ENCODE peak calls at places on chromosome 16, in six cellular contexts. One of them, this sample, is unnamed.

GRCh38 chr16:56428087-56428486 is 2.7 kb upstream of the AMFR start:
- DNase-seq in AG10803: peak
- DNase-seq in A673: no peak
- DNase-seq in esophagus squamous epithelium: no peak
- DNase-seq in thoracic aorta: no peak
- DNase-seq in A549: no peak
- DNase-seq in this sample: no peak

GRCh38 chr16:3638916-3639644 is 15.4 kb upstream of the DNASE1 start:
- DNase-seq in AG10803: no peak
- DNase-seq in A673: no peak
- DNase-seq in esophagus squamous epithelium: no peak
- DNase-seq in thoracic aorta: no peak
- DNase-seq in A549: no peak
- DNase-seq in this sample: no peak

GRCh38 chr16:51523400-51523799 is 372.3 kb upstream of the SALL1 start:
- DNase-seq in AG10803: peak
- DNase-seq in A673: no peak
- DNase-seq in esophagus squamous epithelium: no peak
- DNase-seq in thoracic aorta: no peak
- DNase-seq in A549: peak
- DNase-seq in this sample: no peak

GRCh38 chr16:22001591-22001990 is 675 bp upstream of the PDZD9 start:
- DNase-seq in AG10803: peak
- DNase-seq in A673: peak
- DNase-seq in esophagus squamous epithelium: no peak
- DNase-seq in thoracic aorta: no peak
- DNase-seq in A549: no peak
- DNase-seq in this sample: no peak

GRCh38 chr16:70553645-70554044 is 30.0 kb downstream of the SF3B3 start:
- DNase-seq in AG10803: peak
- DNase-seq in A673: no peak
- DNase-seq in esophagus squamous epithelium: no peak
- DNase-seq in thoracic aorta: no peak
- DNase-seq in A549: no peak
- DNase-seq in this sample: no peak

GRCh38 chr16:63361032-63361624 is 1324.9 kb upstream of the CDH8 start:
- DNase-seq in AG10803: peak
- DNase-seq in A673: peak
- DNase-seq in esophagus squamous epithelium: no peak
- DNase-seq in thoracic aorta: no peak
- DNase-seq in A549: peak
- DNase-seq in this sample: no peak

GRCh38 chr16:47925811-47926460 is 229.9 kb downstream of the ABCC12 start:
- DNase-seq in AG10803: no peak
- DNase-seq in A673: no peak
- DNase-seq in esophagus squamous epithelium: no peak
- DNase-seq in thoracic aorta: no peak
- DNase-seq in A549: no peak
- DNase-seq in this sample: no peak

GRCh38 chr16:50025544-50025931 is 513 bp downstream of the CNEP1R1 start:
- DNase-seq in AG10803: peak
- DNase-seq in A673: peak
- DNase-seq in esophagus squamous epithelium: no peak
- DNase-seq in thoracic aorta: no peak
- DNase-seq in A549: no peak
- DNase-seq in this sample: no peak

GRCh38 chr16:49478107-49478506 is 104.5 kb downstream of the C16orf78 start:
- DNase-seq in AG10803: no peak
- DNase-seq in A673: no peak
- DNase-seq in esophagus squamous epithelium: no peak
- DNase-seq in thoracic aorta: no peak
- DNase-seq in A549: no peak
- DNase-seq in this sample: no peak

GRCh38 chr16:90019543-90020259 is 445 bp upstream of the DBNDD1 start:
- DNase-seq in AG10803: peak
- DNase-seq in A673: peak
- DNase-seq in esophagus squamous epithelium: no peak
- DNase-seq in thoracic aorta: no peak
- DNase-seq in A549: peak
- DNase-seq in this sample: no peak

GRCh38 chr16:71576971-71577370 is at the start of gene TAT:
- DNase-seq in AG10803: no peak
- DNase-seq in A673: no peak
- DNase-seq in esophagus squamous epithelium: no peak
- DNase-seq in thoracic aorta: no peak
- DNase-seq in A549: no peak
- DNase-seq in this sample: no peak

GRCh38 chr16:50942143-50942542 is 200.3 kb downstream of the CYLD start:
- DNase-seq in AG10803: no peak
- DNase-seq in A673: no peak
- DNase-seq in esophagus squamous epithelium: no peak
- DNase-seq in thoracic aorta: no peak
- DNase-seq in A549: no peak
- DNase-seq in this sample: no peak

GRCh38 chr16:13873835-13874438 is 46.0 kb upstream of the ERCC4 start:
- DNase-seq in AG10803: peak
- DNase-seq in A673: peak
- DNase-seq in esophagus squamous epithelium: no peak
- DNase-seq in thoracic aorta: no peak
- DNase-seq in A549: peak
- DNase-seq in this sample: no peak

GRCh38 chr16:89727406-89728120 is 6.2 kb downstream of the ZNF276 start:
- DNase-seq in AG10803: no peak
- DNase-seq in A673: no peak
- DNase-seq in esophagus squamous epithelium: no peak
- DNase-seq in thoracic aorta: no peak
- DNase-seq in A549: no peak
- DNase-seq in this sample: no peak

GRCh38 chr16:80989801-80990200 is 16.9 kb downstream of the CMC2 start:
- DNase-seq in AG10803: no peak
- DNase-seq in A673: no peak
- DNase-seq in esophagus squamous epithelium: no peak
- DNase-seq in thoracic aorta: no peak
- DNase-seq in A549: no peak
- DNase-seq in this sample: no peak

GRCh38 chr16:53910990-53911389 is 207.0 kb downstream of the FTO start:
- DNase-seq in AG10803: peak
- DNase-seq in A673: no peak
- DNase-seq in esophagus squamous epithelium: no peak
- DNase-seq in thoracic aorta: no peak
- DNase-seq in A549: no peak
- DNase-seq in this sample: no peak

GRCh38 chr16:3138342-3138741 is 3.5 kb downstream of the ZNF213 start:
- DNase-seq in AG10803: no peak
- DNase-seq in A673: no peak
- DNase-seq in esophagus squamous epithelium: no peak
- DNase-seq in thoracic aorta: no peak
- DNase-seq in A549: no peak
- DNase-seq in this sample: no peak

GRCh38 chr16:50676684-50677225 is 4.4 kb downstream of the SNX20 start:
- DNase-seq in AG10803: no peak
- DNase-seq in A673: no peak
- DNase-seq in esophagus squamous epithelium: no peak
- DNase-seq in thoracic aorta: no peak
- DNase-seq in A549: no peak
- DNase-seq in this sample: no peak

GRCh38 chr16:83404261-83404660 is 403.5 kb upstream of the HSBP1 start:
- DNase-seq in AG10803: no peak
- DNase-seq in A673: no peak
- DNase-seq in esophagus squamous epithelium: no peak
- DNase-seq in thoracic aorta: no peak
- DNase-seq in A549: no peak
- DNase-seq in this sample: no peak

GRCh38 chr16:78770353-78771091 is 671.1 kb downstream of the WWOX start:
- DNase-seq in AG10803: peak
- DNase-seq in A673: peak
- DNase-seq in esophagus squamous epithelium: no peak
- DNase-seq in thoracic aorta: peak
- DNase-seq in A549: peak
- DNase-seq in this sample: no peak

GRCh38 chr16:20517149-20517548 is 59.0 kb downstream of the ACSM2B start:
- DNase-seq in AG10803: no peak
- DNase-seq in A673: no peak
- DNase-seq in esophagus squamous epithelium: no peak
- DNase-seq in thoracic aorta: no peak
- DNase-seq in A549: no peak
- DNase-seq in this sample: peak

GRCh38 chr16:57377080-57377841 is 5.0 kb downstream of the CX3CL1 start:
- DNase-seq in AG10803: no peak
- DNase-seq in A673: no peak
- DNase-seq in esophagus squamous epithelium: no peak
- DNase-seq in thoracic aorta: no peak
- DNase-seq in A549: peak
- DNase-seq in this sample: no peak

GRCh38 chr16:53018834-53019416 is 33.8 kb downstream of the CHD9NB start:
- DNase-seq in AG10803: no peak
- DNase-seq in A673: no peak
- DNase-seq in esophagus squamous epithelium: no peak
- DNase-seq in thoracic aorta: no peak
- DNase-seq in A549: no peak
- DNase-seq in this sample: no peak

GRCh38 chr16:1989826-1990335 is at the start of gene SYNGR3:
- DNase-seq in AG10803: no peak
- DNase-seq in A673: no peak
- DNase-seq in esophagus squamous epithelium: no peak
- DNase-seq in thoracic aorta: no peak
- DNase-seq in A549: no peak
- DNase-seq in this sample: no peak

GRCh38 chr16:70777496-70777895 is 23.5 kb downstream of the VAC14 start:
- DNase-seq in AG10803: no peak
- DNase-seq in A673: no peak
- DNase-seq in esophagus squamous epithelium: no peak
- DNase-seq in thoracic aorta: no peak
- DNase-seq in A549: no peak
- DNase-seq in this sample: no peak

GRCh38 chr16:79598341-79599181 is 2.0 kb downstream of the MAF start:
- DNase-seq in AG10803: peak
- DNase-seq in A673: peak
- DNase-seq in esophagus squamous epithelium: no peak
- DNase-seq in thoracic aorta: peak
- DNase-seq in A549: peak
- DNase-seq in this sample: no peak

GRCh38 chr16:51573191-51573590 is 422.1 kb upstream of the SALL1 start:
- DNase-seq in AG10803: no peak
- DNase-seq in A673: no peak
- DNase-seq in esophagus squamous epithelium: no peak
- DNase-seq in thoracic aorta: no peak
- DNase-seq in A549: no peak
- DNase-seq in this sample: no peak

GRCh38 chr16:52528393-52529080 is 18.4 kb downstream of the TOX3 start:
- DNase-seq in AG10803: no peak
- DNase-seq in A673: no peak
- DNase-seq in esophagus squamous epithelium: no peak
- DNase-seq in thoracic aorta: no peak
- DNase-seq in A549: no peak
- DNase-seq in this sample: no peak

GRCh38 chr16:3131755-3132377 is 3.0 kb upstream of the ZNF213 start:
- DNase-seq in AG10803: no peak
- DNase-seq in A673: peak
- DNase-seq in esophagus squamous epithelium: no peak
- DNase-seq in thoracic aorta: no peak
- DNase-seq in A549: peak
- DNase-seq in this sample: no peak

GRCh38 chr16:85569615-85570212 is 43.4 kb upstream of the GSE1 start:
- DNase-seq in AG10803: peak
- DNase-seq in A673: peak
- DNase-seq in esophagus squamous epithelium: no peak
- DNase-seq in thoracic aorta: no peak
- DNase-seq in A549: no peak
- DNase-seq in this sample: no peak

GRCh38 chr16:17940584-17940983 is 396.0 kb downstream of the NPIPA8 start:
- DNase-seq in AG10803: no peak
- DNase-seq in A673: no peak
- DNase-seq in esophagus squamous epithelium: no peak
- DNase-seq in thoracic aorta: no peak
- DNase-seq in A549: no peak
- DNase-seq in this sample: no peak
- H3K4me3 ChIP-seq in AG10803: no peak
- H3K4me3 ChIP-seq in A673: no peak
- H3K4me3 ChIP-seq in esophagus squamous epithelium: no peak
- H3K4me3 ChIP-seq in thoracic aorta: no peak
- H3K4me3 ChIP-seq in A549: no peak
- H3K4me3 ChIP-seq in this sample: no peak

DNA sequence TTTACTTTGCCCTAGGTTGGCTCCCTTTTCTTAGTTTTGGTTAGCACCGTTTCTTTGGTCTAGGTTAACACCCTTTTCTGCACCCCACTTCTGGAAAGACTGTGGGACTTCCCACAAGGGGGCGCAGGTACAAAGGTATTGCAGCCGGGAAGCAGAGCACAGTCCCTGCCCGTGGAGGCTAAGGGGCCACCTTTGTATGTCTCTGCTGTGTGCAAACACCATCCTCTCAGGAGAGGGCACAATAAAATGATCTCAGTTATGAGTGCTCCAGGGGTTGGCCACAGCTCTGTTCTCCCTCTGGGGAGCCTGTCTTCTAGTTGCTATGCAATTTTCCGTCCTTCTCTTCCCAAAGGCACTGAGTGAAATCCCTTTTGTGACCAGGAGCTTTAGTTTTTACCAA is 28.4 kb upstream of the TMC5 start:
- DNase-seq in AG10803: no peak
- DNase-seq in A673: peak
- DNase-seq in esophagus squamous epithelium: no peak
- DNase-seq in thoracic aorta: no peak
- DNase-seq in A549: peak
- DNase-seq in this sample: no peak
- TF ChIP-seq CTCF in AG10803: peak
- TF ChIP-seq CTCF in A673: peak
- TF ChIP-seq CTCF in esophagus squamous epithelium: peak
- TF ChIP-seq CTCF in thoracic aorta: peak
- TF ChIP-seq CTCF in A549: peak
- TF ChIP-seq CTCF in this sample: peak

GRCh38 chr16:9499921-9500593 is 408.6 kb downstream of the HAPSTR1 start:
- DNase-seq in AG10803: no peak
- DNase-seq in A673: peak
- DNase-seq in esophagus squamous epithelium: no peak
- DNase-seq in thoracic aorta: no peak
- DNase-seq in A549: no peak
- DNase-seq in this sample: no peak
- H3K4me3 ChIP-seq in AG10803: no peak
- H3K4me3 ChIP-seq in A673: no peak
- H3K4me3 ChIP-seq in esophagus squamous epithelium: no peak
- H3K4me3 ChIP-seq in thoracic aorta: no peak
- H3K4me3 ChIP-seq in A549: no peak
- H3K4me3 ChIP-seq in this sample: no peak

GRCh38 chr16:88628512-88628974 is 9.8 kb upstream of the IL17C start:
- DNase-seq in AG10803: no peak
- DNase-seq in A673: peak
- DNase-seq in esophagus squamous epithelium: no peak
- DNase-seq in thoracic aorta: no peak
- DNase-seq in A549: peak
- DNase-seq in this sample: peak
- TF ChIP-seq CTCF in AG10803: peak
- TF ChIP-seq CTCF in A673: peak
- TF ChIP-seq CTCF in esophagus squamous epithelium: no peak
- TF ChIP-seq CTCF in thoracic aorta: no peak
- TF ChIP-seq CTCF in A549: no peak
- TF ChIP-seq CTCF in this sample: peak

This sample was measured in LNCaP clone FGC.